ENCODE peak calls at places on chromosome 20, in six cellular contexts. One of them, this sample, is unnamed. For H3K9me3, the result is how much of the 10 kb centered on the place peaks cover.

GRCh38 chr20:36085686-36086267 is 68.8 kb upstream of the EPB41L1 start:
- DNase-seq in tibial artery: no peak
- DNase-seq in fibroblast of lung: peak
- DNase-seq in upper lobe of right lung: peak
- DNase-seq in mammary epithelial cell: peak
- DNase-seq in breast epithelium: no peak
- DNase-seq in this sample: peak

GRCh38 chr20:50519036-50519780 is 9.0 kb downstream of the PTPN1 start:
- DNase-seq in tibial artery: no peak
- DNase-seq in fibroblast of lung: no peak
- DNase-seq in upper lobe of right lung: no peak
- DNase-seq in mammary epithelial cell: no peak
- DNase-seq in breast epithelium: no peak
- DNase-seq in this sample: no peak

GRCh38 chr20:31841928-31842327 is 3.5 kb downstream of the FOXS1 start:
- DNase-seq in tibial artery: peak
- DNase-seq in fibroblast of lung: peak
- DNase-seq in upper lobe of right lung: no peak
- DNase-seq in mammary epithelial cell: no peak
- DNase-seq in breast epithelium: no peak
- DNase-seq in this sample: no peak

GRCh38 chr20:33474097-33474846 is 15.6 kb upstream of the CBFA2T2 start:
- DNase-seq in tibial artery: no peak
- DNase-seq in fibroblast of lung: no peak
- DNase-seq in upper lobe of right lung: no peak
- DNase-seq in mammary epithelial cell: no peak
- DNase-seq in breast epithelium: no peak
- DNase-seq in this sample: no peak

GRCh38 chr20:21453676-21454075 is 56.4 kb upstream of the NKX2-4 start:
- DNase-seq in tibial artery: no peak
- DNase-seq in fibroblast of lung: no peak
- DNase-seq in upper lobe of right lung: no peak
- DNase-seq in mammary epithelial cell: no peak
- DNase-seq in breast epithelium: no peak
- DNase-seq in this sample: no peak

GRCh38 chr20:44643596-44644383 is 7.7 kb downstream of the ADA start:
- DNase-seq in tibial artery: peak
- DNase-seq in fibroblast of lung: peak
- DNase-seq in upper lobe of right lung: peak
- DNase-seq in mammary epithelial cell: peak
- DNase-seq in breast epithelium: no peak
- DNase-seq in this sample: peak

GRCh38 chr20:51869002-51869401 is 66.7 kb upstream of the SALL4 start:
- DNase-seq in tibial artery: no peak
- DNase-seq in fibroblast of lung: no peak
- DNase-seq in upper lobe of right lung: no peak
- DNase-seq in mammary epithelial cell: no peak
- DNase-seq in breast epithelium: no peak
- DNase-seq in this sample: no peak

GRCh38 chr20:58179432-58180099 is 48.9 kb downstream of the ANKRD60 start:
- DNase-seq in tibial artery: peak
- DNase-seq in fibroblast of lung: peak
- DNase-seq in upper lobe of right lung: peak
- DNase-seq in mammary epithelial cell: peak
- DNase-seq in breast epithelium: no peak
- DNase-seq in this sample: peak

GRCh38 chr20:18314786-18315406 is 26.6 kb downstream of the ZNF133 start:
- DNase-seq in tibial artery: no peak
- DNase-seq in fibroblast of lung: peak
- DNase-seq in upper lobe of right lung: no peak
- DNase-seq in mammary epithelial cell: peak
- DNase-seq in breast epithelium: no peak
- DNase-seq in this sample: peak

GRCh38 chr20:63686492-63687321 is 9.7 kb upstream of the TNFRSF6B start:
- DNase-seq in tibial artery: peak
- DNase-seq in fibroblast of lung: peak
- DNase-seq in upper lobe of right lung: peak
- DNase-seq in mammary epithelial cell: no peak
- DNase-seq in breast epithelium: no peak
- DNase-seq in this sample: peak

GRCh38 chr20:39553120-39553519 is 591.0 kb downstream of the DHX35 start:
- DNase-seq in tibial artery: no peak
- DNase-seq in fibroblast of lung: no peak
- DNase-seq in upper lobe of right lung: no peak
- DNase-seq in mammary epithelial cell: no peak
- DNase-seq in breast epithelium: no peak
- DNase-seq in this sample: no peak

GRCh38 chr20:46458891-46459750 is 52.7 kb upstream of the ELMO2 start:
- DNase-seq in tibial artery: no peak
- DNase-seq in fibroblast of lung: peak
- DNase-seq in upper lobe of right lung: peak
- DNase-seq in mammary epithelial cell: peak
- DNase-seq in breast epithelium: no peak
- DNase-seq in this sample: peak

GRCh38 chr20:34582911-34583310 is 24.4 kb downstream of the MAP1LC3A start:
- DNase-seq in tibial artery: no peak
- DNase-seq in fibroblast of lung: peak
- DNase-seq in upper lobe of right lung: no peak
- DNase-seq in mammary epithelial cell: no peak
- DNase-seq in breast epithelium: no peak
- DNase-seq in this sample: no peak

GRCh38 chr20:17612287-17612974 is 42.6 kb downstream of the DSTN start:
- DNase-seq in tibial artery: peak
- DNase-seq in fibroblast of lung: peak
- DNase-seq in upper lobe of right lung: peak
- DNase-seq in mammary epithelial cell: peak
- DNase-seq in breast epithelium: no peak
- DNase-seq in this sample: no peak

GRCh38 chr20:43751167-43752050 is 24.6 kb upstream of the GTSF1L start:
- DNase-seq in tibial artery: no peak
- DNase-seq in fibroblast of lung: peak
- DNase-seq in upper lobe of right lung: no peak
- DNase-seq in mammary epithelial cell: peak
- DNase-seq in breast epithelium: no peak
- DNase-seq in this sample: no peak

GRCh38 chr20:46056970-46057855 is 28.2 kb downstream of the SLC12A5 start:
- DNase-seq in tibial artery: peak
- DNase-seq in fibroblast of lung: peak
- DNase-seq in upper lobe of right lung: no peak
- DNase-seq in mammary epithelial cell: peak
- DNase-seq in breast epithelium: no peak
- DNase-seq in this sample: peak

GRCh38 chr20:5168582-5169396 is 42.0 kb downstream of the CDS2 start:
- DNase-seq in tibial artery: no peak
- DNase-seq in fibroblast of lung: peak
- DNase-seq in upper lobe of right lung: no peak
- DNase-seq in mammary epithelial cell: peak
- DNase-seq in breast epithelium: no peak
- DNase-seq in this sample: peak

GRCh38 chr20:18541741-18542140 is 25.5 kb upstream of the SMIM26 start:
- DNase-seq in tibial artery: no peak
- DNase-seq in fibroblast of lung: no peak
- DNase-seq in upper lobe of right lung: no peak
- DNase-seq in mammary epithelial cell: peak
- DNase-seq in breast epithelium: no peak
- DNase-seq in this sample: no peak

DNA sequence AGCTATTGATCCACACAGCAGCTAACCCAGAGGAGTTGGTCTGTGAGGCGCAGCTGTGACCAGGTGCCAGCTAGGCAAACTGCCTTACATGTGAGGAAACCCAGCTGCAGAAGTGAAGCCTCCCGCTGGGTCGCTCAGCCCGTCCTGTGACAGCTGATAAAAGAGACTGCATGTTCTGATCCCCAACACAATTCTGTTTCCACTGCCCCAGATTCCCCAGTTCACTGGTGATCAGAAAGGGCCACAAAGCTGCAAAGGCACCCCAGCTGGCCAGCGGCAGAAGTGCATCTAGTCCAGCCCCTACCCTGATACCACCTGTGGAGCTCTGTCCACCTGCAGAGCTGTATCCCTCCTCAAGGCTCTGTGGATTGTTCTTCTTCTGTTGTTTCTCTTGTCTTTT is 64.5 kb downstream of the CTNNBL1 start:
- DNase-seq in tibial artery: no peak
- DNase-seq in fibroblast of lung: peak
- DNase-seq in upper lobe of right lung: no peak
- DNase-seq in mammary epithelial cell: no peak
- DNase-seq in breast epithelium: no peak
- DNase-seq in this sample: no peak
- TF ChIP-seq CTCF in tibial artery: no peak
- TF ChIP-seq CTCF in fibroblast of lung: no peak
- TF ChIP-seq CTCF in upper lobe of right lung: no peak
- TF ChIP-seq CTCF in mammary epithelial cell: peak
- TF ChIP-seq CTCF in breast epithelium: no peak
- TF ChIP-seq CTCF in this sample: peak

GRCh38 chr20:37298190-37298939 is 8.9 kb downstream of the MANBAL start:
- DNase-seq in tibial artery: peak
- DNase-seq in fibroblast of lung: peak
- DNase-seq in upper lobe of right lung: no peak
- DNase-seq in mammary epithelial cell: peak
- DNase-seq in breast epithelium: no peak
- DNase-seq in this sample: peak

GRCh38 chr20:37295001-37295400 is 5.5 kb downstream of the MANBAL start:
- DNase-seq in tibial artery: no peak
- DNase-seq in fibroblast of lung: peak
- DNase-seq in upper lobe of right lung: no peak
- DNase-seq in mammary epithelial cell: peak
- DNase-seq in breast epithelium: no peak
- DNase-seq in this sample: no peak

GRCh38 chr20:37295595-37295994 is 6.1 kb downstream of the MANBAL start:
- DNase-seq in tibial artery: no peak
- DNase-seq in fibroblast of lung: no peak
- DNase-seq in upper lobe of right lung: no peak
- DNase-seq in mammary epithelial cell: peak
- DNase-seq in breast epithelium: no peak
- DNase-seq in this sample: no peak

GRCh38 chr20:37296371-37296770 is 6.9 kb downstream of the MANBAL start:
- DNase-seq in tibial artery: no peak
- DNase-seq in fibroblast of lung: no peak
- DNase-seq in upper lobe of right lung: no peak
- DNase-seq in mammary epithelial cell: no peak
- DNase-seq in breast epithelium: no peak
- DNase-seq in this sample: no peak

DNA sequence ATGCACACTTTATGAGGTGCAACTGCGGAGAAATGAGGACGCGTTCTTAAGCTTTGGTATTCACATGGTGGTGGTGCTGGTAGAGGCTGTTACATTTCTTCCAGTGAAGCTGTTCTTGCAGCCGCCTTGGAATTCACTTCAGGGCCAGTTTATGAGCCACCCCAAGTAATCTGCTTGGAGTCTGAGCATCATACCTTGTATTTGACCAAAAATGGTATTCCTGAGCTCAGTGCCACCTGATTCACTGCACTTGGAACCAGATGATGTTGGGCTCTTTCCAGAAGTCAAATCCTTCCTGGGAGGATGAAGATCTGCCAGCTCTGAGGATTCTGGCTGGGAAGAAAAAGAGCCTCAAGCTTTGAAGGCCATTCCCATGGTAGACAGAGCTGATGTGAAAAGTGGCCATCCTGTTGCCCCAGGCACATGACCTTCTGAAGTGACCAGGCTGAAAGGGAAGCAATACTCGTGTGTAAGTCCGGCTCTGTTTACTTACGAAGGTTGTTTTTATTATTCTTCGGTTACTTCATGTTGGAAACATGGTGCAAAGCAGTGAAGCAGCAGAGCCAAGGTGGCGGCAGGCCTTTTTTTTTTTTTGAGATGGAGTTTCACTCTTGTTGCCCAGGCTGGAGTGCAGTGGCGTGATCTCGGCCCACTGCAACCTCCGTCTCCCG is 7.7 kb downstream of the MANBAL start:
- DNase-seq in tibial artery: no peak
- DNase-seq in fibroblast of lung: peak
- DNase-seq in upper lobe of right lung: no peak
- DNase-seq in mammary epithelial cell: peak
- DNase-seq in breast epithelium: no peak
- DNase-seq in this sample: no peak
- H3K4me3 ChIP-seq in tibial artery: no peak
- H3K4me3 ChIP-seq in fibroblast of lung: no peak
- H3K4me3 ChIP-seq in upper lobe of right lung: no peak
- H3K4me3 ChIP-seq in mammary epithelial cell: no peak
- H3K4me3 ChIP-seq in breast epithelium: no peak
- H3K4me3 ChIP-seq in this sample: no peak

GRCh38 chr20:60572991-60573390 is 614.8 kb downstream of the CDH26 start:
- DNase-seq in tibial artery: no peak
- DNase-seq in fibroblast of lung: no peak
- DNase-seq in upper lobe of right lung: no peak
- DNase-seq in mammary epithelial cell: no peak
- DNase-seq in breast epithelium: no peak
- DNase-seq in this sample: no peak
- H3K9me3 ChIP-seq in tibial artery: under half
- H3K9me3 ChIP-seq in fibroblast of lung: under half
- H3K9me3 ChIP-seq in upper lobe of right lung: under half
- H3K9me3 ChIP-seq in mammary epithelial cell: under half
- H3K9me3 ChIP-seq in breast epithelium: under half
- H3K9me3 ChIP-seq in this sample: under half

GRCh38 chr20:60055740-60056139 is 97.5 kb downstream of the CDH26 start:
- DNase-seq in tibial artery: peak
- DNase-seq in fibroblast of lung: no peak
- DNase-seq in upper lobe of right lung: peak
- DNase-seq in mammary epithelial cell: peak
- DNase-seq in breast epithelium: no peak
- DNase-seq in this sample: peak

GRCh38 chr20:60056345-60057122 is 98.3 kb downstream of the CDH26 start:
- DNase-seq in tibial artery: no peak
- DNase-seq in fibroblast of lung: no peak
- DNase-seq in upper lobe of right lung: no peak
- DNase-seq in mammary epithelial cell: no peak
- DNase-seq in breast epithelium: no peak
- DNase-seq in this sample: no peak

GRCh38 chr20:60053813-60054190 is 95.6 kb downstream of the CDH26 start:
- DNase-seq in tibial artery: no peak
- DNase-seq in fibroblast of lung: no peak
- DNase-seq in upper lobe of right lung: no peak
- DNase-seq in mammary epithelial cell: no peak
- DNase-seq in breast epithelium: no peak
- DNase-seq in this sample: no peak

GRCh38 chr20:60053125-60053812 is 95.0 kb downstream of the CDH26 start:
- DNase-seq in tibial artery: no peak
- DNase-seq in fibroblast of lung: no peak
- DNase-seq in upper lobe of right lung: no peak
- DNase-seq in mammary epithelial cell: no peak
- DNase-seq in breast epithelium: no peak
- DNase-seq in this sample: no peak

DNA sequence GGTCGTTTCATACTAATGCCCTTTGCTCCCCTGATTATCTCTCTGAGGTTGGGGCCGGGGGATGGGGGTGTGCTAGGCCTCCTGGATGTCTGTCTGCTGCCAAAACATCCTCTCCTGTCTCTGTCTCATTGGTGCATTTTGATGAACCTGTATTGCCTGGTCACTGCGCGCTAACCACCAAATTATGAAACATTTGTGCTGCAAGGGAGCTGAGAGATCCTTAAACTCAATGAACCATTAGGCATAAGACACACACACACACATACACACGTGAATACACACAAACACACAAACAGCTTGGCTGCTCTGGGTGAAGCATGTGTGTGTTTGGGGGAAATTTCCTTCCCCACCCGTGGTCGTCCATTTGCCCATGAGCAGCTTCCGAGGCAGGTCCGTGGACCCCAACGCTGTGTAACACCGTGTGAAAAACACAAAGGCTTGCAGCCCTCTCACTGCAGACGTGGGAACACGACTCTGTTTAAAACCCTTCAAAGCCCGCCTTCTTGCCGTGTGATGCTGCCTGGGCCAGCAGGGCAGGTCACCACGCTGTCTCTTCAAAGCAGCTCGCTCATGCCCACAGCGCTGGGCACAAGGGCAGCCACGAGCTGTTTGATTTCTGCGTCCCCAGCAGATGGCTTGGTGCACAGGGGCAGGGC is 96.6 kb downstream of the CDH26 start:
- DNase-seq in tibial artery: no peak
- DNase-seq in fibroblast of lung: no peak
- DNase-seq in upper lobe of right lung: no peak
- DNase-seq in mammary epithelial cell: no peak
- DNase-seq in breast epithelium: no peak
- DNase-seq in this sample: no peak
- TF ChIP-seq CTCF in tibial artery: no peak
- TF ChIP-seq CTCF in fibroblast of lung: no peak
- TF ChIP-seq CTCF in upper lobe of right lung: no peak
- TF ChIP-seq CTCF in mammary epithelial cell: no peak
- TF ChIP-seq CTCF in breast epithelium: no peak
- TF ChIP-seq CTCF in this sample: no peak